ENCODE peak calls at places on chromosomes 1 and 21, in six cellular contexts. E, G, U, Z, R and H are unnamed samples. For H3K4me1, the result is how much of the 10 kb centered on the place peaks cover.

GRCh38 chr1:41109316-41110263 is 88.1 kb upstream of the SLFNL1 start:
- DNase-seq in E (peak), G (peak), U (no peak), Z (peak), R (no peak), H (no peak)

GRCh38 chr1:107793896-107794440 is 171.0 kb downstream of the VAV3 start:
- DNase-seq in E (no peak), G (no peak), U (no peak), Z (no peak), R (no peak), H (no peak)

GRCh38 chr1:84930831-84931230 is 37.8 kb upstream of the LPAR3 start:
- DNase-seq in E (no peak), G (no peak), U (no peak), Z (no peak), R (no peak), H (no peak)

GRCh38 chr21:30306821-30307330 is 13.2 kb downstream of the KRTAP26-1 start:
- DNase-seq in E (no peak), G (no peak), U (no peak), Z (no peak), R (no peak), H (no peak)

GRCh38 chr1:45543599-45544417 is 6.8 kb upstream of the AKR1A1 start:
- DNase-seq in E (no peak), G (peak), U (peak), Z (peak), R (no peak), H (no peak)

GRCh38 chr1:145952903-145953302 is 4.9 kb downstream of the LIX1L start:
- DNase-seq in E (no peak), G (no peak), U (no peak), Z (no peak), R (no peak), H (no peak)

GRCh38 chr1:16078925-16079656 is 5.6 kb upstream of the FAM131C start:
- DNase-seq in E (no peak), G (peak), U (peak), Z (peak), R (peak), H (peak)

GRCh38 chr21:46207006-46207919 is 21.3 kb downstream of the LSS start:
- DNase-seq in E (no peak), G (no peak), U (no peak), Z (no peak), R (no peak), H (no peak)

GRCh38 chr1:7299329-7299799 is 471.7 kb upstream of the VAMP3 start:
- DNase-seq in E (peak), G (no peak), U (no peak), Z (no peak), R (peak), H (peak)

GRCh38 chr1:175297291-175297690 is 104.7 kb upstream of the KIAA0040 start:
- DNase-seq in E (no peak), G (no peak), U (no peak), Z (no peak), R (no peak), H (no peak)

GRCh38 chr1:22318279-22318983 is 133.2 kb upstream of the ZBTB40 start:
- DNase-seq in E (no peak), G (no peak), U (no peak), Z (no peak), R (no peak), H (peak)

GRCh38 chr1:44616991-44617702 is 57.1 kb downstream of the TMEM53 start:
- DNase-seq in E (no peak), G (no peak), U (no peak), Z (no peak), R (no peak), H (no peak)

GRCh38 chr1:5456090-5456789 is 536.0 kb downstream of the NPHP4 start:
- DNase-seq in E (no peak), G (peak), U (no peak), Z (no peak), R (no peak), H (no peak)

GRCh38 chr1:9602794-9603167 is 14.1 kb downstream of the TMEM201 start:
- DNase-seq in E (no peak), G (no peak), U (no peak), Z (no peak), R (no peak), H (no peak)

GRCh38 chr1:30748699-30749401 is 8.7 kb downstream of the LAPTM5 start:
- DNase-seq in E (no peak), G (no peak), U (no peak), Z (no peak), R (no peak), H (no peak)

GRCh38 chr1:12501661-12502060 is 116.3 kb downstream of the DHRS3 start:
- DNase-seq in E (no peak), G (no peak), U (no peak), Z (no peak), R (no peak), H (no peak)

GRCh38 chr21:28655471-28655870 is 337.2 kb downstream of the LTN1 start:
- DNase-seq in E (no peak), G (no peak), U (no peak), Z (no peak), R (no peak), H (no peak)

GRCh38 chr1:24946861-24947658 is 17.0 kb upstream of the RUNX3 start:
- DNase-seq in E (no peak), G (no peak), U (peak), Z (peak), R (no peak), H (no peak)

DNA sequence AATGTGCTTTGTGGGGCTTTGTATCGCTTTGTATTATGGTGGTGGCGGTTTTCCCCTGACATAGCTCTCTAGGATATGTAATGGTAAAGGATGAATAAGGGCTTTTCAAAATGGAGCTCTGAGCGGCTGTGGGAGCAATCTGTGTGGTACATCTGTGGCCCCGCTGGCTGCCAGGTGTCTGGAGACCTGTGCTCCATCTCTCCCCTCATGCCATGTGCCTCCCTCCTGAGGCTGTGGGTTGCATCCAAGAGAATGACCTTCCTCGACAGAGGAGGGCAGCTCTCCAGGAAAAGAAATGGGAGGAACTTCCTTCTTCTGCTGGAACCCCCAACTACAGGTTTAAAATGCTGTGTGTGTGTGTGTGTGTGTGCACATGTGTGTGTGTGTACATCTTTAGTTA is 78.7 kb downstream of the RYR2 start:
- DNase-seq in E (no peak), G (no peak), U (no peak), Z (no peak), R (no peak), H (no peak)
- H3K4me1 ChIP-seq in E (under half), G (under half), U (under half), Z (under half), R (under half), H (under half)

GRCh38 chr1:234111458-234112142 is 207.1 kb downstream of the SLC35F3 start:
- DNase-seq in E (no peak), G (peak), U (no peak), Z (peak), R (peak), H (peak)
- TF ChIP-seq ZNF274 in E (no peak), G (no peak), U (no peak), Z (no peak), R (no peak), H (no peak)

DNA sequence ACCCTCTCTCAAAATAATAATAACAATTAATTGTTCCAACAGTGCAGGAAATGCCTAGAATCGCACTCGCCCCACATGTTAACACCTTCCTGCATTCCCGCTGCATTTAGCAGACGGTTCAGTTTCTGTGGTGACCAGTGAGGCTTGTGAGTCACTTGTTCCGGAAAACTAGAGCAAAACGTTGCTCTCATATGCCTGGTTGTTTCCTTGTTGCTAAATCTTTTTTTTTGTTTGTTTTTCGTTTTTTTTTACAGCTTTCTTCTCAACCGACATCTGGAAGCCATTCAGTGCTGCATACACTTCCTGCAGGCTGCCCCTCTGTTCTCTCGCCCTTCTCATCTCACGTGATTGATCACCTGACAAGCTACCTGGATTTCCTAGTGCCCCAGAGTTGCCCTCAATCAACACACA is 56.9 kb upstream of the TMPRSS2 start:
- DNase-seq in E (no peak), G (no peak), U (no peak), Z (peak), R (no peak), H (no peak)
- H3K4me1 ChIP-seq in E (under half), G (under half), U (under half), Z (under half), R (under half), H (under half)

GRCh38 chr1:101316801-101317200 is 80.0 kb downstream of the S1PR1 start:
- DNase-seq in E (no peak), G (no peak), U (no peak), Z (no peak), R (no peak), H (no peak)

GRCh38 chr1:101316276-101316675 is 79.5 kb downstream of the S1PR1 start:
- DNase-seq in E (no peak), G (no peak), U (no peak), Z (no peak), R (no peak), H (no peak)

GRCh38 chr1:101312192-101312591 is 75.4 kb downstream of the S1PR1 start:
- DNase-seq in E (no peak), G (no peak), U (no peak), Z (no peak), R (no peak), H (no peak)

GRCh38 chr1:101311146-101311892 is 74.5 kb downstream of the S1PR1 start:
- DNase-seq in E (no peak), G (no peak), U (no peak), Z (no peak), R (no peak), H (no peak)

GRCh38 chr1:101314244-101314643 is 77.4 kb downstream of the S1PR1 start:
- DNase-seq in E (no peak), G (no peak), U (no peak), Z (no peak), R (no peak), H (no peak)
- TF ChIP-seq ZNF274 in E (no peak), G (no peak), U (no peak), Z (no peak), R (no peak), H (no peak)

GRCh38 chr1:151814971-151815545 is 9.8 kb upstream of the LINGO4 start:
- DNase-seq in E (no peak), G (no peak), U (no peak), Z (no peak), R (no peak), H (no peak)

GRCh38 chr1:151816964-151817730 is 11.9 kb upstream of the LINGO4 start:
- DNase-seq in E (no peak), G (no peak), U (no peak), Z (no peak), R (no peak), H (no peak)

GRCh38 chr1:151815716-151816327 is 10.6 kb upstream of the LINGO4 start:
- DNase-seq in E (no peak), G (no peak), U (no peak), Z (no peak), R (no peak), H (no peak)

GRCh38 chr1:151814426-151814825 is 9.2 kb upstream of the LINGO4 start:
- DNase-seq in E (no peak), G (no peak), U (no peak), Z (no peak), R (no peak), H (no peak)

GRCh38 chr1:151816548-151816947 is 11.3 kb upstream of the LINGO4 start:
- DNase-seq in E (no peak), G (no peak), U (no peak), Z (no peak), R (no peak), H (no peak)
- H3K4me1 ChIP-seq in E (under half), G (under half), U (under half), Z (under half), R (under half), H (under half)

GRCh38 chr1:94025383-94026340 is 95.3 kb downstream of the ABCA4 start:
- DNase-seq in E (peak), G (peak), U (peak), Z (peak), R (no peak), H (no peak)
- TF ChIP-seq ZNF274 in E (no peak), G (no peak), U (no peak), Z (no peak), R (no peak), H (no peak)

DNA sequence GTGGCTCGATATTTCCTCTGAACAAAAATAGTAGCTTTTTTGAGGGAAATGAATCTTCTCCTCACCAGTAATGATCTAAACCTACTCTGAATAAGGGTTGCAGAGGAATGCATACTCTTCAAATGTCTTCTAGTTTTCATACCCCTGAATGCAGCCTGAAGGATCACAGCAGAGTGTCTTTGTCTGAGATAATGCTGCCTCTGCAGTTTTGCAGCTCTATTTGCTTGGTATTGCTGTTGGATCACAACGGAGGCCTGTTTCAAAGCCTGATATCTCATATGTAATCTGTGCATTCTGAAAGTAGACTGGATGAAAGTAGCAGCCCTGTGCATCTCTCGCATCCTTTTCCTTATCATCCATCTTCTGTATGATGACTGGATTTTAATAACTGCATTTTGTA is 34.9 kb upstream of the F13B start:
- DNase-seq in E (no peak), G (no peak), U (no peak), Z (no peak), R (no peak), H (no peak)
- H3K4me1 ChIP-seq in E (under half), G (under half), U (under half), Z (under half), R (under half), H (under half)

GRCh38 chr1:110051262-110051648 is 16.8 kb downstream of the STRIP1 start:
- DNase-seq in E (no peak), G (no peak), U (no peak), Z (no peak), R (no peak), H (no peak)

GRCh38 chr1:110056284-110056680 is 14.2 kb downstream of the ALX3 start:
- DNase-seq in E (no peak), G (no peak), U (no peak), Z (no peak), R (no peak), H (no peak)

GRCh38 chr1:110056776-110057175 is 13.7 kb downstream of the ALX3 start:
- DNase-seq in E (no peak), G (no peak), U (no peak), Z (no peak), R (no peak), H (no peak)

GRCh38 chr1:110055493-110056283 is 14.8 kb downstream of the ALX3 start:
- DNase-seq in E (no peak), G (no peak), U (no peak), Z (no peak), R (no peak), H (no peak)

DNA sequence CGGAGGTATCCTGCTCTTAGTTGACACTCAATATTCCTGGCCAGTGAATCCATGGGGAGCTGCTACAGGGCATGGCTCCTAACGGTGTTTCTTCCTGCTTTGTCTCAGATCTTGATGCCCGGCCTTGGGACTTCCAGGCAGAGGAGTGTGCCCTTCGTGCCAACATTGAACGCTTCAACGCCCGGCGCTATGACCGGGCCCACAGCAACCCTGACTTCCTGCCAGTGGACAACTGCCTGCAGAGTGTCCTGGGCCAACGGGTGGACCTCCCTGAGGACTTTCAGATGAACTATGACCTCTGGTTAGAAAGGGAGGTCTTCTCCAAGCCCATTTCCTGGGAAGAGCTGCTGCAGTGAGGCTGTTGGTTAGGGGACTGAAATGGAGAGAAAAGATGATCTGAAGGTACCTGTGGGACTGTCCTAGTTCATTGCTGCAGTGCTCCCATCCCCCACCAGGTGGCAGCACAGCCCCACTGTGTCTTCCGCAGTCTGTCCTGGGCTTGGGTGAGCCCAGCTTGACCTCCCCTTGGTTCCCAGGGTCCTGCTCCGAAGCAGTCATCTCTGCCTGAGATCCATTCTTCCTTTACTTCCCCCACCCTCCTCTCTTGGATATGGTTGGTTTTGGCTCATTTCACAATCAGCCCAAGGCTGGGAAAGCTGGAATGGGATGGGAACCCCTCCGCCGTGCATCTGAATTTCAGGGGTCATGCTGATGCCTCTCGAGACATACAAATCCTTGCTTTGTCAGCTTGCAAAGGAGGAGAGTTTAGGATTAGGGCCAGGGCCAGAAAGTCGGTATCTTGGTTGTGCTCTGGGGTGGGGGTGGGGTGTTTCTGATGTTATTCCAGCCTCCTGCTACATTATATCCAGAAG is 16.7 kb downstream of the ALX3 start:
- DNase-seq in E (no peak), G (peak), U (no peak), Z (peak), R (no peak), H (no peak)
- TF ChIP-seq ZNF274 in E (no peak), G (no peak), U (no peak), Z (no peak), R (no peak), H (no peak)